ENCODE peak calls at places on chromosomes 2 and 18, in eight cellular contexts. P is MM.1S, U is GM23248, B is PC-9, E is PC-3, V is GM23338, N is HCT116, S is Karpas-422. X is an unnamed sample. For H3K4me1 and H3K9me2, the result is how much of the 10 kb centered on the place peaks cover.

GRCh38 chr2:146128216-146128615 is 1608.3 kb upstream of the ZEB2 start:
- DNase-seq in V (no peak), U (no peak), N (no peak), P (no peak), B (no peak), S (no peak), E (no peak), X (no peak)

GRCh38 chr18:58493516-58494253 is 135.2 kb downstream of the ALPK2 start:
- DNase-seq in B (peak), U (peak), E (peak), V (peak), N (peak), S (peak), P (peak), X (peak)

GRCh38 chr2:111704246-111704645 is 179.7 kb downstream of the ANAPC1 start:
- DNase-seq in E (peak), S (no peak), B (peak), N (no peak), U (peak), P (no peak), V (no peak), X (peak)

GRCh38 chr2:113211226-113212105 is 37.7 kb downstream of the PSD4 start:
- DNase-seq in B (peak), U (peak), V (no peak), E (peak), S (no peak), N (peak), P (no peak), X (no peak)

GRCh38 chr2:26035110-26035728 is 1.3 kb downstream of the RAB10 start:
- DNase-seq in B (no peak), V (no peak), U (peak), N (no peak), P (no peak), E (peak), S (peak), X (no peak)

GRCh38 chr2:85794038-85794441 is 40.2 kb downstream of the ATOH8 start:
- DNase-seq in V (no peak), N (no peak), S (no peak), E (no peak), B (no peak), P (no peak), U (no peak), X (no peak)

GRCh38 chr2:43268066-43268971 is 41.9 kb upstream of the ZFP36L2 start:
- DNase-seq in P (no peak), V (no peak), B (no peak), E (no peak), S (no peak), U (peak), N (no peak), X (no peak)

GRCh38 chr2:50995610-50996009 is 36.3 kb downstream of the NRXN1 start:
- DNase-seq in P (no peak), E (peak), U (no peak), S (no peak), V (no peak), N (no peak), B (no peak), X (peak)

GRCh38 chr2:226711606-226712296 is 87.9 kb downstream of the IRS1 start:
- DNase-seq in S (no peak), E (peak), U (no peak), P (no peak), N (no peak), V (no peak), B (no peak), X (no peak)

GRCh38 chr18:55575949-55576348 is 12.0 kb downstream of the TCF4 start:
- DNase-seq in N (no peak), P (no peak), V (no peak), S (no peak), E (no peak), B (no peak), U (no peak), X (no peak)

GRCh38 chr18:9926977-9927376 is 13.2 kb downstream of the VAPA start:
- DNase-seq in U (no peak), V (no peak), N (no peak), B (no peak), P (no peak), S (no peak), E (no peak), X (no peak)
- H3K4me1 ChIP-seq in U (half or more), V (under half), N (under half), B (under half), P (under half), S (half or more), E (under half), X (under half)

DNA sequence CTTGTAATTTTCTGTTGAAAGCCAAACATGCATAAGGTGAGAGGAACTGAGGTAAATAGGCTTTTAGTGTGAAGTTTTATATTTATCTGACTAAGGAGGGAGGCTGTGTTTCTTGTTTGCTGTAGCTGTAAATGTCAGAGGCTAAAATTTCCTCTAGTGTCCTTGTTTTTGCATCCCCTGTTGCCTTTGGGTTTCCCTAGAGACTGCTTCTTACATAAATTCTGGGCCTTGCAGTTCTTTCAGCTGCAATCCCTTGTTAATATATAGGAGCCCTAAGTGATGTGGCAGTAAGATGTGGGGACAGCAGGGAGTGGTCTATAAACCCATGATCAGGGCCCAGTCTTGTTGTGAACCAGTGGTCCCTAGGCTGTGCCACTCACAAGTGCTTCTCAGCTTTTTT is 7.5 kb upstream of the IMP4 start:
- DNase-seq in B (no peak), E (no peak), P (no peak), S (no peak), N (no peak), U (no peak), V (no peak), X (no peak)
- H3K9me2 ChIP-seq in B (under half), E (under half), P (under half), S (under half), N (under half), U (under half), V (under half), X (under half)

GRCh38 chr2:196427996-196428634 is 211.4 kb upstream of the CCDC150 start:
- DNase-seq in P (no peak), U (no peak), B (no peak), V (no peak), E (no peak), S (peak), N (no peak), X (no peak)

GRCh38 chr2:196434217-196434616 is 205.3 kb upstream of the CCDC150 start:
- DNase-seq in V (no peak), E (no peak), U (no peak), P (no peak), N (no peak), B (no peak), S (peak), X (no peak)

GRCh38 chr2:196433116-196433515 is 206.4 kb upstream of the CCDC150 start:
- DNase-seq in B (no peak), S (peak), U (no peak), E (no peak), P (no peak), V (no peak), N (no peak), X (no peak)

GRCh38 chr2:196431957-196432356 is 207.6 kb upstream of the CCDC150 start:
- DNase-seq in S (peak), U (peak), P (peak), N (peak), E (peak), V (peak), B (no peak), X (no peak)

DNA sequence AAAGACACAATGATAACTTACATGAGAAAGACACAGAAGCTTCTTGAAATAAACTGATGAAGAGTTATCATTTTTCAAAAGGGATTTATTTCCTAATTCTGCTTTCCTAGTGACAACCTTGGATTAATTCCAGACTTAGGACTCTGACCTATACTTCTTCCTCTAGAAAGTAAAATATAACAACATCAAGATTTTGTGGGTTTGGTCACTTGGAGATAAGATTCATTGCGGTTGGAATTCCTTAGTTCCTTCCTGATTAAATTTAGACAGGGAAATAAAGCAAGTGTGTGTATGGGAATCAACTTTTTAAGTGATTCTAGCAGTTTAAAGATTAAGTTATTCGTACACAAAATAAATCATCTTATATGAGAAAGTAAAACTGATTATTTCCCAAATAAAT is 208.4 kb upstream of the CCDC150 start:
- DNase-seq in N (no peak), P (no peak), V (no peak), E (no peak), B (no peak), U (no peak), S (no peak), X (no peak)
- H3K4me2 ChIP-seq in N (no peak), P (no peak), V (no peak), E (no peak), B (no peak), U (no peak), S (no peak), X (no peak)

DNA sequence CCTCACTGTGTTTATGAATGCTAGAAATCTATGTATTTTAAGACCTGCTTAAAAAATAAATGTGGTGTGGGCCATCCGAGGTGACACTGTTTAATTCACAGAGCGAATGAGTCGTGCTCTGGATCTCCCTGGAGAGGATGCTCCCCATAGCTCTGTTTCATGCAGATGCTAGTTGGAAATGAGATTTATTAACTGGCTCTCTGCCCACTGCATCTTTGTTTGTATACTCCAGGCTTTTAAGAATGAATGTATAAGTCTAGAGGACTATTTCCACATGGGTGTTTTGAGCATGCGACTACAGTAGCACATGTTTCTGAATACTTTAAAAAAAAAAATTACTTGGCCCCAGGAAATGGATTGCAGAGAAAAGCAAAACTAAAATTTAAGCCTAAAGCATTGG is 3.9 kb downstream of the MAPRE2 start:
- DNase-seq in B (no peak), E (no peak), N (no peak), S (no peak), U (peak), V (no peak), P (no peak), X (peak)
- H3K4me1 ChIP-seq in B (under half), E (under half), N (under half), S (half or more), U (under half), V (under half), P (under half), X (under half)

GRCh38 chr2:9752441-9753275 is 90.6 kb upstream of the TAF1B start:
- DNase-seq in U (peak), P (no peak), V (no peak), N (peak), B (peak), S (no peak), E (peak), X (no peak)
- H3K9me2 ChIP-seq in U (under half), P (under half), V (under half), N (under half), B (under half), S (under half), E (under half), X (under half)

GRCh38 chr2:98713332-98714015 is 17.5 kb downstream of the MGAT4A start:
- DNase-seq in S (no peak), U (no peak), N (no peak), P (no peak), V (no peak), B (no peak), E (peak), X (no peak)

GRCh38 chr2:98708396-98709186 is 22.3 kb downstream of the MGAT4A start:
- DNase-seq in V (no peak), N (no peak), B (no peak), S (no peak), P (no peak), U (no peak), E (no peak), X (no peak)

GRCh38 chr2:98710709-98711108 is 20.2 kb downstream of the MGAT4A start:
- DNase-seq in P (no peak), E (no peak), S (peak), N (no peak), B (no peak), V (no peak), U (no peak), X (no peak)

GRCh38 chr2:98709530-98709929 is 21.4 kb downstream of the MGAT4A start:
- DNase-seq in E (no peak), N (no peak), P (no peak), U (no peak), B (no peak), S (no peak), V (no peak), X (no peak)

GRCh38 chr2:98712145-98712544 is 18.8 kb downstream of the MGAT4A start:
- DNase-seq in B (no peak), N (no peak), U (no peak), S (no peak), E (no peak), V (no peak), P (no peak), X (no peak)
- H3K4me2 ChIP-seq in B (no peak), N (no peak), U (no peak), S (no peak), E (no peak), V (no peak), P (no peak), X (no peak)

GRCh38 chr2:240229603-240230423 is 89.4 kb upstream of the OTOS start:
- DNase-seq in N (no peak), V (no peak), B (no peak), S (no peak), P (no peak), E (peak), U (peak), X (no peak)
- H3K4me1 ChIP-seq in N (under half), V (under half), B (under half), S (under half), P (under half), E (under half), U (under half), X (under half)

DNA sequence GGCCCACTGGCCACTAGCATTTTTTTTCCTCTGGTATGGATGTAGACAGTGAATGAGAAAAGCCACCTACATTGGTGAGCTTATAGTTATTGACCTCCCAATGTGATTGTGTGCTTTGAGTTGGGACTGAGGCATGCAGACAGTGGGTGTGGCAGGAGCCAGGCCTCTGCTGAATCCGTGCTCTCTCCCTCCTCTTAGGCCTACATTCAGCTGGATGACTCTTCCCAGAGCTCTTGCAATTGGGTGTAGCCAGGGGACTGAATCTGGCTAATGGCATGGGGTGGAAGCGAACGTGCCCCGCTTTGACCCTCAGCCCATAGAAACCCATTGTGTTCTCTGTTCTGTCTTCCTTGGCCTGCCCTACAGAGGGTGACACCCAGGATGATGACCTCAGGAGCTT is 698.3 kb upstream of the HS6ST1 start:
- DNase-seq in P (no peak), E (no peak), S (no peak), U (no peak), B (no peak), N (no peak), V (no peak), X (no peak)
- H3K9me2 ChIP-seq in P (under half), E (under half), S (under half), U (under half), B (under half), N (under half), V (under half), X (under half)

X was measured in hepatocyte.